ENCODE peak calls at places on chromosome 7, in ten cellular contexts. O is NCI-H510A treated with DMSO at 0.1 percent for 48 hours; A is AG10803; E is amygdala; U is stimulated activated CD4-positive, alpha-beta T cell treated with anti-CD3 and anti-CD28 coated beads, Interleukin-4, amount 100 ng/mL, for 24 hours; T is B cell; G is brain microvascular endothelial cell; W is activated CD4-positive, alpha-beta T cell treated with anti-CD3 and anti-CD28 coated beads for 36 hours; N is SK-MEL-5; Y is CD8-positive, alpha-beta T cell. H is an unnamed sample.

GRCh38 chr7:66076459-66077329 is 1.1 kb downstream of the ASL start:
- DNase-seq in O (no peak), A (no peak), E (no peak), G (no peak), T (peak), U (no peak), Y (no peak), N (no peak), W (no peak), H (no peak)

GRCh38 chr7:119562839-119563238 is 710.1 kb upstream of the KCND2 start:
- DNase-seq in T (no peak), G (no peak), W (no peak), E (no peak), O (peak), A (no peak), N (no peak), Y (no peak), U (no peak), H (no peak)

GRCh38 chr7:41503438-41503837 is 199.5 kb downstream of the INHBA start:
- DNase-seq in N (no peak), W (no peak), A (peak), G (no peak), Y (no peak), O (no peak), U (no peak), T (no peak), E (no peak), H (no peak)

GRCh38 chr7:33979300-33979806 is 74.0 kb downstream of the BMPER start:
- DNase-seq in T (no peak), A (no peak), U (no peak), W (no peak), N (no peak), E (no peak), Y (no peak), O (no peak), G (no peak), H (no peak)

GRCh38 chr7:43535031-43535451 is 47.9 kb upstream of the STK17A start:
- DNase-seq in E (no peak), T (no peak), U (no peak), A (peak), G (peak), W (no peak), N (no peak), Y (no peak), O (no peak), H (no peak)

GRCh38 chr7:100109521-100110163 is 8.2 kb downstream of the AP4M1 start:
- DNase-seq in N (no peak), O (no peak), E (no peak), T (no peak), Y (no peak), A (no peak), U (no peak), W (no peak), G (no peak), H (no peak)

GRCh38 chr7:73885975-73886798 is 25.2 kb downstream of the TMEM270 start:
- DNase-seq in A (peak), Y (no peak), T (no peak), E (no peak), N (no peak), O (no peak), U (no peak), G (peak), W (no peak), H (no peak)

GRCh38 chr7:2982831-2983230 is 60.8 kb downstream of the CARD11 start:
- DNase-seq in T (peak), O (no peak), N (no peak), A (no peak), U (peak), E (no peak), Y (peak), G (no peak), W (peak), H (no peak)

GRCh38 chr7:428387-428786 is 91.3 kb downstream of the PDGFA start:
- DNase-seq in U (no peak), A (no peak), T (no peak), E (no peak), O (no peak), N (no peak), Y (no peak), G (no peak), W (no peak), H (no peak)

GRCh38 chr7:100476903-100477870 is 1.8 kb downstream of the TSC22D4 start:
- DNase-seq in E (no peak), W (peak), T (peak), O (no peak), U (peak), Y (no peak), G (no peak), A (no peak), N (no peak), H (no peak)

GRCh38 chr7:154640266-154640865 is 362.6 kb downstream of the PAXIP1 start:
- DNase-seq in N (peak), U (no peak), Y (no peak), E (peak), W (no peak), T (no peak), G (no peak), A (no peak), O (no peak), H (no peak)

H was measured in adrenal gland.